ENCODE peak calls at places on chromosomes 4 and X, in eight cellular contexts. One of them, this sample, is unnamed.

GRCh38 chr4:90419124-90419711 is 292.0 kb downstream of the CCSER1 start:
- DNase-seq in psoas muscle: no peak
- DNase-seq in amniotic stem cell: no peak
- DNase-seq in hepatic stellate cell: peak
- DNase-seq in activated naive CD4-positive, alpha-beta T cell treated with anti-CD3 and anti-CD28 coated beads, Interleukin-2, amount 50 U/mL, for 16 hours: no peak
- DNase-seq in iris pigment epithelial cell: peak
- DNase-seq in astrocyte of the spinal cord: peak
- DNase-seq in left lung: no peak
- DNase-seq in this sample: no peak

GRCh38 chrX:107135076-107135964 is 16.7 kb upstream of the RBM41 start:
- DNase-seq in psoas muscle: no peak
- DNase-seq in amniotic stem cell: no peak
- DNase-seq in hepatic stellate cell: no peak
- DNase-seq in activated naive CD4-positive, alpha-beta T cell treated with anti-CD3 and anti-CD28 coated beads, Interleukin-2, amount 50 U/mL, for 16 hours: peak
- DNase-seq in iris pigment epithelial cell: peak
- DNase-seq in astrocyte of the spinal cord: peak
- DNase-seq in left lung: no peak
- DNase-seq in this sample: no peak

GRCh38 chr4:94534401-94535312 is 82.9 kb downstream of the PDLIM5 start:
- DNase-seq in psoas muscle: no peak
- DNase-seq in amniotic stem cell: no peak
- DNase-seq in hepatic stellate cell: no peak
- DNase-seq in activated naive CD4-positive, alpha-beta T cell treated with anti-CD3 and anti-CD28 coated beads, Interleukin-2, amount 50 U/mL, for 16 hours: no peak
- DNase-seq in iris pigment epithelial cell: no peak
- DNase-seq in astrocyte of the spinal cord: no peak
- DNase-seq in left lung: no peak
- DNase-seq in this sample: no peak

GRCh38 chr4:8855781-8856245 is 15.8 kb downstream of the HMX1 start:
- DNase-seq in psoas muscle: no peak
- DNase-seq in amniotic stem cell: no peak
- DNase-seq in hepatic stellate cell: no peak
- DNase-seq in activated naive CD4-positive, alpha-beta T cell treated with anti-CD3 and anti-CD28 coated beads, Interleukin-2, amount 50 U/mL, for 16 hours: no peak
- DNase-seq in iris pigment epithelial cell: no peak
- DNase-seq in astrocyte of the spinal cord: no peak
- DNase-seq in left lung: no peak
- DNase-seq in this sample: no peak

GRCh38 chr4:36618102-36618501 is 336.7 kb downstream of the DTHD1 start:
- DNase-seq in psoas muscle: no peak
- DNase-seq in amniotic stem cell: no peak
- DNase-seq in hepatic stellate cell: no peak
- DNase-seq in activated naive CD4-positive, alpha-beta T cell treated with anti-CD3 and anti-CD28 coated beads, Interleukin-2, amount 50 U/mL, for 16 hours: no peak
- DNase-seq in iris pigment epithelial cell: no peak
- DNase-seq in astrocyte of the spinal cord: no peak
- DNase-seq in left lung: no peak
- DNase-seq in this sample: no peak

GRCh38 chr4:3342182-3342854 is 49.5 kb downstream of the RGS12 start:
- DNase-seq in psoas muscle: no peak
- DNase-seq in amniotic stem cell: no peak
- DNase-seq in hepatic stellate cell: peak
- DNase-seq in activated naive CD4-positive, alpha-beta T cell treated with anti-CD3 and anti-CD28 coated beads, Interleukin-2, amount 50 U/mL, for 16 hours: no peak
- DNase-seq in iris pigment epithelial cell: peak
- DNase-seq in astrocyte of the spinal cord: peak
- DNase-seq in left lung: no peak
- DNase-seq in this sample: no peak

GRCh38 chr4:139785356-139785755 is 119.7 kb downstream of the MGST2 start:
- DNase-seq in psoas muscle: no peak
- DNase-seq in amniotic stem cell: no peak
- DNase-seq in hepatic stellate cell: no peak
- DNase-seq in activated naive CD4-positive, alpha-beta T cell treated with anti-CD3 and anti-CD28 coated beads, Interleukin-2, amount 50 U/mL, for 16 hours: no peak
- DNase-seq in iris pigment epithelial cell: no peak
- DNase-seq in astrocyte of the spinal cord: no peak
- DNase-seq in left lung: no peak
- DNase-seq in this sample: no peak

GRCh38 chr4:140326395-140326993 is 47.0 kb upstream of the SCOC start:
- DNase-seq in psoas muscle: no peak
- DNase-seq in amniotic stem cell: peak
- DNase-seq in hepatic stellate cell: no peak
- DNase-seq in activated naive CD4-positive, alpha-beta T cell treated with anti-CD3 and anti-CD28 coated beads, Interleukin-2, amount 50 U/mL, for 16 hours: no peak
- DNase-seq in iris pigment epithelial cell: peak
- DNase-seq in astrocyte of the spinal cord: peak
- DNase-seq in left lung: no peak
- DNase-seq in this sample: no peak

GRCh38 chr4:173413043-173413442 is 14.1 kb upstream of the SCRG1 start:
- DNase-seq in psoas muscle: no peak
- DNase-seq in amniotic stem cell: no peak
- DNase-seq in hepatic stellate cell: no peak
- DNase-seq in activated naive CD4-positive, alpha-beta T cell treated with anti-CD3 and anti-CD28 coated beads, Interleukin-2, amount 50 U/mL, for 16 hours: no peak
- DNase-seq in iris pigment epithelial cell: peak
- DNase-seq in astrocyte of the spinal cord: peak
- DNase-seq in left lung: no peak
- DNase-seq in this sample: no peak

GRCh38 chrX:17744896-17745523 is 7.7 kb downstream of the SCML1 start:
- DNase-seq in psoas muscle: no peak
- DNase-seq in amniotic stem cell: peak
- DNase-seq in hepatic stellate cell: no peak
- DNase-seq in activated naive CD4-positive, alpha-beta T cell treated with anti-CD3 and anti-CD28 coated beads, Interleukin-2, amount 50 U/mL, for 16 hours: no peak
- DNase-seq in iris pigment epithelial cell: peak
- DNase-seq in astrocyte of the spinal cord: peak
- DNase-seq in left lung: no peak
- DNase-seq in this sample: no peak

GRCh38 chr4:104491396-104491821 is 3.3 kb downstream of the CXXC4 start:
- DNase-seq in psoas muscle: peak
- DNase-seq in amniotic stem cell: no peak
- DNase-seq in hepatic stellate cell: peak
- DNase-seq in activated naive CD4-positive, alpha-beta T cell treated with anti-CD3 and anti-CD28 coated beads, Interleukin-2, amount 50 U/mL, for 16 hours: peak
- DNase-seq in iris pigment epithelial cell: peak
- DNase-seq in astrocyte of the spinal cord: peak
- DNase-seq in left lung: peak
- DNase-seq in this sample: no peak

GRCh38 chr4:2083116-2083825 is 24.1 kb downstream of the NAT8L start:
- DNase-seq in psoas muscle: no peak
- DNase-seq in amniotic stem cell: no peak
- DNase-seq in hepatic stellate cell: no peak
- DNase-seq in activated naive CD4-positive, alpha-beta T cell treated with anti-CD3 and anti-CD28 coated beads, Interleukin-2, amount 50 U/mL, for 16 hours: no peak
- DNase-seq in iris pigment epithelial cell: no peak
- DNase-seq in astrocyte of the spinal cord: no peak
- DNase-seq in left lung: peak
- DNase-seq in this sample: peak

GRCh38 chr4:139922625-139923024 is 231.4 kb downstream of the MAML3 start:
- DNase-seq in psoas muscle: no peak
- DNase-seq in amniotic stem cell: no peak
- DNase-seq in hepatic stellate cell: no peak
- DNase-seq in activated naive CD4-positive, alpha-beta T cell treated with anti-CD3 and anti-CD28 coated beads, Interleukin-2, amount 50 U/mL, for 16 hours: no peak
- DNase-seq in iris pigment epithelial cell: peak
- DNase-seq in astrocyte of the spinal cord: peak
- DNase-seq in left lung: no peak
- DNase-seq in this sample: no peak

GRCh38 chrX:135389717-135390116 is 32.0 kb upstream of the SMIM10L2A start:
- DNase-seq in psoas muscle: no peak
- DNase-seq in amniotic stem cell: no peak
- DNase-seq in hepatic stellate cell: no peak
- DNase-seq in activated naive CD4-positive, alpha-beta T cell treated with anti-CD3 and anti-CD28 coated beads, Interleukin-2, amount 50 U/mL, for 16 hours: no peak
- DNase-seq in iris pigment epithelial cell: peak
- DNase-seq in astrocyte of the spinal cord: no peak
- DNase-seq in left lung: no peak
- DNase-seq in this sample: no peak

GRCh38 chr4:16853653-16854052 is 44.8 kb downstream of the LDB2 start:
- DNase-seq in psoas muscle: no peak
- DNase-seq in amniotic stem cell: no peak
- DNase-seq in hepatic stellate cell: no peak
- DNase-seq in activated naive CD4-positive, alpha-beta T cell treated with anti-CD3 and anti-CD28 coated beads, Interleukin-2, amount 50 U/mL, for 16 hours: no peak
- DNase-seq in iris pigment epithelial cell: no peak
- DNase-seq in astrocyte of the spinal cord: no peak
- DNase-seq in left lung: no peak
- DNase-seq in this sample: no peak

GRCh38 chr4:161188578-161188977 is 975.2 kb downstream of the FSTL5 start:
- DNase-seq in psoas muscle: no peak
- DNase-seq in amniotic stem cell: no peak
- DNase-seq in hepatic stellate cell: no peak
- DNase-seq in activated naive CD4-positive, alpha-beta T cell treated with anti-CD3 and anti-CD28 coated beads, Interleukin-2, amount 50 U/mL, for 16 hours: no peak
- DNase-seq in iris pigment epithelial cell: no peak
- DNase-seq in astrocyte of the spinal cord: no peak
- DNase-seq in left lung: no peak
- DNase-seq in this sample: no peak

GRCh38 chr4:165537028-165537648 is 158.3 kb downstream of the CPE start:
- DNase-seq in psoas muscle: no peak
- DNase-seq in amniotic stem cell: peak
- DNase-seq in hepatic stellate cell: peak
- DNase-seq in activated naive CD4-positive, alpha-beta T cell treated with anti-CD3 and anti-CD28 coated beads, Interleukin-2, amount 50 U/mL, for 16 hours: no peak
- DNase-seq in iris pigment epithelial cell: peak
- DNase-seq in astrocyte of the spinal cord: peak
- DNase-seq in left lung: no peak
- DNase-seq in this sample: no peak